ENCODE peak calls at places on chromosomes 11 and 22, in nine cellular contexts. K is NCI-H146, W is hypothalamus, M is brain microvascular endothelial cell, B is HTR-8/SVneo, O is nephron progenitor cell, L is dermis microvascular lymphatic vessel endothelial cell, E is right cardiac atrium, D is HEK293T. J is an unnamed sample.

GRCh38 chr22:35039625-35040024 is 26.3 kb upstream of the ISX start:
- DNase-seq in E (no peak), D (no peak), L (no peak), W (no peak), B (no peak), K (no peak), O (no peak), M (no peak), J (no peak)

GRCh38 chr11:77250881-77251640 is 50.4 kb downstream of the GDPD4 start:
- DNase-seq in K (no peak), E (no peak), O (no peak), D (no peak), L (peak), M (peak), W (no peak), B (no peak), J (peak)

GRCh38 chr11:2217211-2218081 is 45.8 kb upstream of the TH start:
- DNase-seq in D (peak), M (no peak), K (no peak), L (no peak), W (no peak), B (no peak), E (no peak), O (no peak), J (no peak)

GRCh38 chr11:108854366-108854765 is 189.5 kb downstream of the DDX10 start:
- DNase-seq in E (no peak), D (no peak), L (peak), K (no peak), O (no peak), W (no peak), B (no peak), M (no peak), J (peak)

GRCh38 chr22:43001271-43002197 is 13.4 kb downstream of the PACSIN2 start:
- DNase-seq in L (peak), K (no peak), M (peak), O (no peak), W (peak), B (no peak), E (no peak), D (no peak), J (peak)

GRCh38 chr11:118003456-118003855 is 17.3 kb downstream of the IL10RA start:
- DNase-seq in O (no peak), K (no peak), D (no peak), B (no peak), W (no peak), E (no peak), L (no peak), M (no peak), J (no peak)

GRCh38 chr11:75859614-75860013 is 44.6 kb downstream of the UVRAG start:
- DNase-seq in K (no peak), L (no peak), W (no peak), B (no peak), D (no peak), O (no peak), M (no peak), E (no peak), J (no peak)

GRCh38 chr22:49749885-49750510 is 77.7 kb downstream of the BRD1 start:
- DNase-seq in W (no peak), D (no peak), K (no peak), E (no peak), M (no peak), O (no peak), B (no peak), L (no peak), J (no peak)

GRCh38 chr22:26949193-26949592 is 291.8 kb downstream of the MIAT start:
- DNase-seq in B (peak), E (no peak), O (peak), M (peak), W (no peak), L (peak), D (no peak), K (no peak), J (no peak)

GRCh38 chr11:15826826-15827225 is 529.5 kb downstream of the SOX6 start:
- DNase-seq in L (peak), W (no peak), K (peak), D (peak), B (peak), O (peak), E (peak), M (peak), J (no peak)

GRCh38 chr11:10666976-10667892 is 26.3 kb downstream of the IRAG1 start:
- DNase-seq in D (peak), B (no peak), W (no peak), E (no peak), O (no peak), K (no peak), M (peak), L (no peak), J (peak)

GRCh38 chr22:30816413-30816812 is 121.7 kb downstream of the OSBP2 start:
- DNase-seq in W (no peak), B (no peak), O (no peak), L (no peak), K (no peak), E (no peak), M (no peak), D (no peak), J (no peak)

GRCh38 chr22:49963647-49964026 is 3.1 kb downstream of the PIM3 start:
- DNase-seq in B (no peak), E (peak), O (no peak), K (no peak), M (no peak), L (no peak), D (no peak), W (no peak), J (no peak)

GRCh38 chr11:72238040-72238450 is 5.9 kb downstream of the PHOX2A start:
- DNase-seq in K (peak), E (peak), B (peak), M (peak), O (peak), D (peak), W (no peak), L (peak), J (peak)

GRCh38 chr22:29747832-29748231 is 19.0 kb downstream of the ZMAT5 start:
- DNase-seq in E (no peak), L (no peak), D (no peak), O (no peak), K (no peak), M (no peak), W (no peak), B (no peak), J (no peak)

GRCh38 chr11:74278721-74279148 is 32.7 kb downstream of the P4HA3 start:
- DNase-seq in W (no peak), D (no peak), L (peak), E (peak), M (peak), O (no peak), K (no peak), B (peak), J (peak)

GRCh38 chr22:20243176-20243544 is 25.0 kb downstream of the RTN4R start:
- DNase-seq in K (no peak), E (no peak), B (no peak), O (no peak), D (no peak), W (no peak), M (no peak), L (no peak), J (no peak)

J was measured in astrocyte of the spinal cord.